ENCODE peak calls at places on chromosomes 2 and 18, in ten cellular contexts. W is WTC11, O is right atrium auricular region, G is NCI-H2081, F is foreskin fibroblast, C is tibial artery, Z is fibroblast of villous mesenchyme, K is amniotic stem cell, J is fibroblast of mammary gland, V is NCI-H510A. Y is an unnamed sample.

GRCh38 chr2:29370581-29371125 is 255.4 kb downstream of the CLIP4 start:
- DNase-seq in W (no peak), O (no peak), G (no peak), F (no peak), C (no peak), Z (no peak), K (no peak), J (no peak), V (no peak), Y (no peak)

GRCh38 chr2:150327546-150328495 is 159.6 kb downstream of the RND3 start:
- DNase-seq in W (no peak), O (no peak), G (peak), F (peak), C (no peak), Z (no peak), K (no peak), J (no peak), V (no peak), Y (no peak)

GRCh38 chr18:53797998-53798397 is 426.5 kb downstream of the MBD2 start:
- DNase-seq in W (no peak), O (no peak), G (no peak), F (no peak), C (no peak), Z (no peak), K (no peak), J (no peak), V (no peak), Y (no peak)

GRCh38 chr2:235162544-235163197 is 210.9 kb downstream of the SH3BP4 start:
- DNase-seq in W (no peak), O (no peak), G (no peak), F (no peak), C (no peak), Z (peak), K (no peak), J (peak), V (no peak), Y (peak)

GRCh38 chr2:119734051-119734450 is 25.7 kb upstream of the PTPN4 start:
- DNase-seq in W (no peak), O (no peak), G (no peak), F (no peak), C (no peak), Z (no peak), K (no peak), J (no peak), V (no peak), Y (no peak)

GRCh38 chr2:173961346-173961705 is 3.8 kb downstream of the SP3 start:
- DNase-seq in W (no peak), O (no peak), G (peak), F (no peak), C (no peak), Z (no peak), K (no peak), J (no peak), V (no peak), Y (no peak)

GRCh38 chr2:98377569-98377968 is 31.3 kb downstream of the CNGA3 start:
- DNase-seq in W (no peak), O (no peak), G (no peak), F (no peak), C (no peak), Z (no peak), K (no peak), J (no peak), V (no peak), Y (no peak)

GRCh38 chr2:235098736-235099494 is 147.1 kb downstream of the SH3BP4 start:
- DNase-seq in W (no peak), O (no peak), G (no peak), F (no peak), C (no peak), Z (peak), K (no peak), J (no peak), V (no peak), Y (peak)

GRCh38 chr2:28377984-28378678 is 14.5 kb upstream of the FOSL2 start:
- DNase-seq in W (no peak), O (no peak), G (peak), F (no peak), C (no peak), Z (no peak), K (no peak), J (no peak), V (no peak), Y (no peak)

GRCh38 chr18:35710581-35710980 is 129.0 kb downstream of the GALNT1 start:
- DNase-seq in W (no peak), O (no peak), G (no peak), F (no peak), C (no peak), Z (peak), K (no peak), J (no peak), V (no peak), Y (peak)

GRCh38 chr18:11579916-11580315 is 29.5 kb upstream of the SLC35G4 start:
- DNase-seq in W (no peak), O (no peak), G (no peak), F (no peak), C (no peak), Z (no peak), K (no peak), J (no peak), V (no peak), Y (no peak)

GRCh38 chr2:167144179-167144898 is 256.1 kb downstream of the XIRP2 start:
- DNase-seq in W (no peak), O (no peak), G (no peak), F (peak), C (no peak), Z (peak), K (no peak), J (peak), V (no peak), Y (peak)

GRCh38 chr18:59870623-59871130 is 29.1 kb upstream of the PMAIP1 start:
- DNase-seq in W (no peak), O (no peak), G (no peak), F (peak), C (no peak), Z (peak), K (no peak), J (peak), V (no peak), Y (peak)

GRCh38 chr18:79608069-79608468 is 71.5 kb upstream of the CTDP1 start:
- DNase-seq in W (no peak), O (no peak), G (no peak), F (no peak), C (peak), Z (no peak), K (no peak), J (no peak), V (no peak), Y (no peak)

GRCh38 chr2:96551605-96552283 is 15.2 kb downstream of the ARID5A start:
- DNase-seq in W (no peak), O (no peak), G (no peak), F (no peak), C (no peak), Z (no peak), K (no peak), J (no peak), V (no peak), Y (no peak)

GRCh38 chr2:70144443-70145167 is 46.2 kb downstream of the C2orf42 start:
- DNase-seq in W (no peak), O (no peak), G (no peak), F (no peak), C (no peak), Z (no peak), K (no peak), J (no peak), V (no peak), Y (no peak)

GRCh38 chr2:170181602-170182001 is 3.7 kb downstream of the MYO3B start:
- DNase-seq in W (no peak), O (no peak), G (no peak), F (no peak), C (no peak), Z (no peak), K (no peak), J (no peak), V (no peak), Y (no peak)

GRCh38 chr2:210003394-210003793 is 956 bp downstream of the RPE start:
- DNase-seq in W (no peak), O (no peak), G (no peak), F (peak), C (no peak), Z (peak), K (no peak), J (no peak), V (no peak), Y (peak)

GRCh38 chr2:145108385-145108784 is 588.5 kb upstream of the ZEB2 start:
- DNase-seq in W (no peak), O (no peak), G (no peak), F (no peak), C (no peak), Z (no peak), K (no peak), J (no peak), V (no peak), Y (no peak)

GRCh38 chr2:43075054-43075593 is 151.3 kb downstream of the ZFP36L2 start:
- DNase-seq in W (no peak), O (peak), G (no peak), F (peak), C (peak), Z (peak), K (peak), J (peak), V (no peak), Y (peak)

GRCh38 chr18:10718809-10719208 is 193.0 kb downstream of the NAPG start:
- DNase-seq in W (no peak), O (no peak), G (no peak), F (no peak), C (no peak), Z (no peak), K (no peak), J (no peak), V (no peak), Y (no peak)

GRCh38 chr2:78979380-78980238 is 45.9 kb upstream of the REG3G start:
- DNase-seq in W (peak), O (no peak), G (peak), F (no peak), C (no peak), Z (peak), K (no peak), J (peak), V (peak), Y (no peak)

Y was measured in amniotic epithelial cell.